ENCODE peak calls at places on chromosomes 5 and 9, in nine cellular contexts. F, J, C, M, I, R, U, E and S are unnamed samples. For H3K4me1, the result is how much of the 10 kb centered on the place peaks cover.

GRCh38 chr9:75046725-75047345 is 18.7 kb upstream of the CARNMT1 start:
- DNase-seq in F (no peak), J (no peak), C (no peak), M (no peak), I (no peak), R (no peak), U (no peak), E (no peak), S (no peak)

GRCh38 chr5:88883566-88884434 is 816 bp upstream of the MEF2C start:
- DNase-seq in F (peak), J (peak), C (peak), M (peak), I (peak), R (peak), U (peak), E (no peak), S (peak)

GRCh38 chr9:90965911-90966290 is 164.3 kb downstream of the SYK start:
- DNase-seq in F (no peak), J (no peak), C (no peak), M (no peak), I (no peak), R (no peak), U (no peak), E (no peak), S (no peak)

GRCh38 chr5:144093400-144093799 is 77.1 kb downstream of the YIPF5 start:
- DNase-seq in F (no peak), J (no peak), C (no peak), M (no peak), I (no peak), R (no peak), U (no peak), E (no peak), S (no peak)

GRCh38 chr5:90807483-90807882 is 248.9 kb downstream of the ADGRV1 start:
- DNase-seq in F (no peak), J (no peak), C (no peak), M (no peak), I (no peak), R (no peak), U (no peak), E (no peak), S (no peak)

GRCh38 chr9:113943112-113944009 is 67.3 kb downstream of the ZNF618 start:
- DNase-seq in F (no peak), J (no peak), C (no peak), M (no peak), I (no peak), R (no peak), U (no peak), E (no peak), S (no peak)

GRCh38 chr9:121680236-121680635 is 28.8 kb downstream of the DAB2IP start:
- DNase-seq in F (peak), J (no peak), C (no peak), M (no peak), I (no peak), R (no peak), U (peak), E (no peak), S (no peak)

GRCh38 chr5:43571237-43571636 is 14.4 kb upstream of the PAIP1 start:
- DNase-seq in F (no peak), J (no peak), C (no peak), M (no peak), I (no peak), R (no peak), U (no peak), E (no peak), S (no peak)

GRCh38 chr5:163760498-163760897 is 255.1 kb downstream of the MAT2B start:
- DNase-seq in F (no peak), J (peak), C (no peak), M (peak), I (no peak), R (no peak), U (no peak), E (no peak), S (no peak)

GRCh38 chr9:119368681-119369581 is at the start of gene BRINP1:
- DNase-seq in F (peak), J (no peak), C (no peak), M (peak), I (peak), R (no peak), U (peak), E (peak), S (peak)

GRCh38 chr9:109520475-109521132 is 22.5 kb upstream of the PTPN3 start:
- DNase-seq in F (no peak), J (peak), C (peak), M (peak), I (peak), R (peak), U (no peak), E (peak), S (peak)

GRCh38 chr5:168390491-168390890 is 95.8 kb upstream of the RARS1 start:
- DNase-seq in F (no peak), J (no peak), C (no peak), M (no peak), I (no peak), R (no peak), U (no peak), E (no peak), S (peak)

GRCh38 chr5:43150075-43150474 is 29.4 kb downstream of the ZNF131 start:
- DNase-seq in F (no peak), J (no peak), C (no peak), M (no peak), I (no peak), R (no peak), U (no peak), E (no peak), S (no peak)

GRCh38 chr9:129880654-129881546 is 45.6 kb downstream of the USP20 start:
- DNase-seq in F (no peak), J (peak), C (no peak), M (peak), I (no peak), R (no peak), U (peak), E (no peak), S (no peak)

GRCh38 chr9:91814214-91814613 is 135.8 kb downstream of the ROR2 start:
- DNase-seq in F (no peak), J (no peak), C (no peak), M (no peak), I (no peak), R (no peak), U (peak), E (no peak), S (no peak)

GRCh38 chr5:52668544-52669185 is 119.1 kb upstream of the ITGA1 start:
- DNase-seq in F (peak), J (no peak), C (no peak), M (no peak), I (no peak), R (no peak), U (peak), E (no peak), S (no peak)

GRCh38 chr9:94553029-94553938 is 1.6 kb upstream of the PCAT7 start:
- DNase-seq in F (no peak), J (no peak), C (peak), M (no peak), I (no peak), R (no peak), U (no peak), E (no peak), S (peak)

GRCh38 chr5:140800816-140801493 is at the start of gene PCDHA3:
- DNase-seq in F (no peak), J (peak), C (no peak), M (peak), I (no peak), R (no peak), U (no peak), E (peak), S (no peak)

GRCh38 chr5:52015760-52016159 is 632.5 kb downstream of the ISL1 start:
- DNase-seq in F (peak), J (no peak), C (no peak), M (no peak), I (peak), R (peak), U (no peak), E (no peak), S (peak)

GRCh38 chr5:74501674-74502478 is 138.7 kb downstream of the ENC1 start:
- DNase-seq in F (no peak), J (no peak), C (no peak), M (no peak), I (no peak), R (no peak), U (no peak), E (no peak), S (no peak)

GRCh38 chr9:129497064-129497836 is 123.7 kb downstream of the C9orf50 start:
- DNase-seq in F (peak), J (no peak), C (no peak), M (peak), I (peak), R (peak), U (peak), E (no peak), S (peak)

GRCh38 chr9:136372561-136373299 is 739 bp downstream of the CARD9 start:
- DNase-seq in F (peak), J (peak), C (peak), M (peak), I (peak), R (peak), U (peak), E (no peak), S (peak)
- TF ChIP-seq CTCF in F (peak), J (peak), C (no peak), M (peak), I (no peak), R (no peak), U (no peak), E (no peak), S (no peak)

GRCh38 chr9:33143241-33143642 is 23.9 kb downstream of the B4GALT1 start:
- DNase-seq in F (no peak), J (peak), C (peak), M (peak), I (peak), R (no peak), U (no peak), E (no peak), S (no peak)
- H3K4me1 ChIP-seq in F (half or more), J (under half), C (under half), M (under half), I (half or more), R (under half), U (half or more), E (half or more), S (under half)

DNA sequence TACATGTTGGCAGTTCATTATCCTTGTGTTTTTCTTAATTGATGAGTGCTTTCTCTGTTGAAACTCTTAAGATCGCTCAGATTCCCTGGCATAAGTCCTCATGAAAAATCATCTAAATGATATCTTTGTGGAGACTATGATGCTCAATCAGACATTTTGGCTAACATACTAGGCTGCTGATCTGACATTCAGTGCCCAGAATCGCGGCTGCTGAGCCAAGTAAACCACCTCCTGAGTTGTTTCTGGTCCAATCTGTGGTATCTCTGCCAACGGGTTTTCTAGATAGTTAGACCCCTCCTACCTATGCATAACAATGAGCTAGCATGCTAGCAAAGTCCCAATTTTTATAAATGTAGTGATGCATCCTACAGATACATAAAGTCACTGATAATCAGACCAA is 990.3 kb upstream of the C9orf72 start:
- DNase-seq in F (no peak), J (no peak), C (no peak), M (no peak), I (no peak), R (no peak), U (no peak), E (no peak), S (no peak)
- TF ChIP-seq CTCF in F (no peak), J (no peak), C (no peak), M (no peak), I (no peak), R (no peak), U (no peak), E (no peak), S (no peak)

GRCh38 chr9:84067851-84068250 is 87.2 kb downstream of the RMI1 start:
- DNase-seq in F (no peak), J (no peak), C (no peak), M (no peak), I (no peak), R (no peak), U (no peak), E (no peak), S (no peak)
- H3K4me1 ChIP-seq in F (under half), J (under half), C (under half), M (under half), I (under half), R (under half), U (under half), E (under half), S (under half)

GRCh38 chr5:145887217-145887616 is 14.4 kb upstream of the GRXCR2 start:
- DNase-seq in F (no peak), J (no peak), C (no peak), M (no peak), I (no peak), R (no peak), U (no peak), E (no peak), S (no peak)
- TF ChIP-seq CTCF in F (no peak), J (no peak), C (peak), M (no peak), I (no peak), R (no peak), U (no peak), E (no peak), S (no peak)

GRCh38 chr5:81577091-81577490 is 173.8 kb downstream of the SSBP2 start:
- DNase-seq in F (no peak), J (no peak), C (no peak), M (no peak), I (no peak), R (no peak), U (no peak), E (no peak), S (no peak)
- H3K4me1 ChIP-seq in F (under half), J (under half), C (under half), M (under half), I (under half), R (under half), U (under half), E (under half), S (under half)